ENCODE peak calls at places on chromosomes 5 and 9, in four cellular contexts. One of them, this sample, is unnamed.

GRCh38 chr5:167816354-167816753 is 475.1 kb upstream of the WWC1 start:
- DNase-seq in heart right ventricle: no peak
- DNase-seq in progenitor cell of endocrine pancreas: no peak
- DNase-seq in cardiac fibroblast: peak
- DNase-seq in this sample: no peak

GRCh38 chr5:53877243-53877642 is 316.8 kb downstream of the NDUFS4 start:
- DNase-seq in heart right ventricle: no peak
- DNase-seq in progenitor cell of endocrine pancreas: no peak
- DNase-seq in cardiac fibroblast: peak
- DNase-seq in this sample: no peak

GRCh38 chr5:54176066-54176835 is 134.1 kb downstream of the ARL15 start:
- DNase-seq in heart right ventricle: no peak
- DNase-seq in progenitor cell of endocrine pancreas: no peak
- DNase-seq in cardiac fibroblast: no peak
- DNase-seq in this sample: no peak

GRCh38 chr5:1002271-1002546 is 6.4 kb upstream of the NKD2 start:
- DNase-seq in heart right ventricle: no peak
- DNase-seq in progenitor cell of endocrine pancreas: no peak
- DNase-seq in cardiac fibroblast: no peak
- DNase-seq in this sample: no peak

GRCh38 chr9:86376016-86376415 is 21.8 kb upstream of the TUT7 start:
- DNase-seq in heart right ventricle: no peak
- DNase-seq in progenitor cell of endocrine pancreas: no peak
- DNase-seq in cardiac fibroblast: no peak
- DNase-seq in this sample: no peak

GRCh38 chr9:130680836-130681768 is 12.5 kb upstream of the EXOSC2 start:
- DNase-seq in heart right ventricle: peak
- DNase-seq in progenitor cell of endocrine pancreas: peak
- DNase-seq in cardiac fibroblast: peak
- DNase-seq in this sample: peak

GRCh38 chr9:87512321-87512720 is 14.7 kb downstream of the DAPK1 start:
- DNase-seq in heart right ventricle: no peak
- DNase-seq in progenitor cell of endocrine pancreas: no peak
- DNase-seq in cardiac fibroblast: no peak
- DNase-seq in this sample: no peak

GRCh38 chr9:127854169-127854833 is at the start of gene ENG:
- DNase-seq in heart right ventricle: peak
- DNase-seq in progenitor cell of endocrine pancreas: no peak
- DNase-seq in cardiac fibroblast: peak
- DNase-seq in this sample: no peak

GRCh38 chr9:126014726-126015125 is 267.6 kb downstream of the PBX3 start:
- DNase-seq in heart right ventricle: no peak
- DNase-seq in progenitor cell of endocrine pancreas: no peak
- DNase-seq in cardiac fibroblast: no peak
- DNase-seq in this sample: no peak

GRCh38 chr9:89564257-89564878 is 40.4 kb upstream of the GADD45G start:
- DNase-seq in heart right ventricle: no peak
- DNase-seq in progenitor cell of endocrine pancreas: no peak
- DNase-seq in cardiac fibroblast: peak
- DNase-seq in this sample: no peak

GRCh38 chr9:113600477-113600851 is 136.9 kb downstream of the RGS3 start:
- DNase-seq in heart right ventricle: no peak
- DNase-seq in progenitor cell of endocrine pancreas: no peak
- DNase-seq in cardiac fibroblast: no peak
- DNase-seq in this sample: no peak

GRCh38 chr5:142324871-142325676 is at the start of gene SPRY4:
- DNase-seq in heart right ventricle: peak
- DNase-seq in progenitor cell of endocrine pancreas: peak
- DNase-seq in cardiac fibroblast: peak
- DNase-seq in this sample: peak
- TF ChIP-seq CTCF in heart right ventricle: no peak
- TF ChIP-seq CTCF in progenitor cell of endocrine pancreas: no peak
- TF ChIP-seq CTCF in cardiac fibroblast: no peak
- TF ChIP-seq CTCF in this sample: no peak

GRCh38 chr5:14873790-14874189 is 2.2 kb upstream of the ANKH start:
- DNase-seq in heart right ventricle: no peak
- DNase-seq in progenitor cell of endocrine pancreas: no peak
- DNase-seq in cardiac fibroblast: no peak
- DNase-seq in this sample: no peak

GRCh38 chr5:14871573-14872069 is at the start of gene ANKH:
- DNase-seq in heart right ventricle: peak
- DNase-seq in progenitor cell of endocrine pancreas: peak
- DNase-seq in cardiac fibroblast: peak
- DNase-seq in this sample: peak

GRCh38 chr5:14871084-14871572 is 450 bp downstream of the ANKH start:
- DNase-seq in heart right ventricle: peak
- DNase-seq in progenitor cell of endocrine pancreas: peak
- DNase-seq in cardiac fibroblast: no peak
- DNase-seq in this sample: no peak

GRCh38 chr5:14873093-14873492 is 1.5 kb upstream of the ANKH start:
- DNase-seq in heart right ventricle: no peak
- DNase-seq in progenitor cell of endocrine pancreas: no peak
- DNase-seq in cardiac fibroblast: no peak
- DNase-seq in this sample: no peak

GRCh38 chr5:14872070-14872989 is 752 bp upstream of the ANKH start:
- DNase-seq in heart right ventricle: peak
- DNase-seq in progenitor cell of endocrine pancreas: peak
- DNase-seq in cardiac fibroblast: peak
- DNase-seq in this sample: peak
- TF ChIP-seq CTCF in heart right ventricle: no peak
- TF ChIP-seq CTCF in progenitor cell of endocrine pancreas: peak
- TF ChIP-seq CTCF in cardiac fibroblast: peak
- TF ChIP-seq CTCF in this sample: no peak

GRCh38 chr9:93304574-93305496 is 120.9 kb downstream of the WNK2 start:
- DNase-seq in heart right ventricle: peak
- DNase-seq in progenitor cell of endocrine pancreas: peak
- DNase-seq in cardiac fibroblast: peak
- DNase-seq in this sample: peak
- TF ChIP-seq CTCF in heart right ventricle: peak
- TF ChIP-seq CTCF in progenitor cell of endocrine pancreas: peak
- TF ChIP-seq CTCF in cardiac fibroblast: peak
- TF ChIP-seq CTCF in this sample: no peak

GRCh38 chr5:141420855-141421488 is at the start of gene PCDHGA11:
- DNase-seq in heart right ventricle: no peak
- DNase-seq in progenitor cell of endocrine pancreas: no peak
- DNase-seq in cardiac fibroblast: peak
- DNase-seq in this sample: no peak
- TF ChIP-seq CTCF in heart right ventricle: peak
- TF ChIP-seq CTCF in progenitor cell of endocrine pancreas: no peak
- TF ChIP-seq CTCF in cardiac fibroblast: peak
- TF ChIP-seq CTCF in this sample: peak

GRCh38 chr9:85115473-85115872 is 445.9 kb downstream of the NTRK2 start:
- DNase-seq in heart right ventricle: no peak
- DNase-seq in progenitor cell of endocrine pancreas: no peak
- DNase-seq in cardiac fibroblast: no peak
- DNase-seq in this sample: no peak

GRCh38 chr9:85114799-85115198 is 445.3 kb downstream of the NTRK2 start:
- DNase-seq in heart right ventricle: no peak
- DNase-seq in progenitor cell of endocrine pancreas: no peak
- DNase-seq in cardiac fibroblast: no peak
- DNase-seq in this sample: no peak

GRCh38 chr9:85117831-85118230 is 448.3 kb downstream of the NTRK2 start:
- DNase-seq in heart right ventricle: no peak
- DNase-seq in progenitor cell of endocrine pancreas: no peak
- DNase-seq in cardiac fibroblast: no peak
- DNase-seq in this sample: no peak

GRCh38 chr9:85118990-85119755 is 449.6 kb downstream of the NTRK2 start:
- DNase-seq in heart right ventricle: no peak
- DNase-seq in progenitor cell of endocrine pancreas: no peak
- DNase-seq in cardiac fibroblast: no peak
- DNase-seq in this sample: no peak
- TF ChIP-seq CTCF in heart right ventricle: no peak
- TF ChIP-seq CTCF in progenitor cell of endocrine pancreas: no peak
- TF ChIP-seq CTCF in cardiac fibroblast: no peak
- TF ChIP-seq CTCF in this sample: no peak

GRCh38 chr5:160789219-160789820 is 62.7 kb downstream of the ATP10B start:
- DNase-seq in heart right ventricle: no peak
- DNase-seq in progenitor cell of endocrine pancreas: no peak
- DNase-seq in cardiac fibroblast: no peak
- DNase-seq in this sample: no peak

GRCh38 chr5:160792281-160792680 is 59.7 kb downstream of the ATP10B start:
- DNase-seq in heart right ventricle: no peak
- DNase-seq in progenitor cell of endocrine pancreas: no peak
- DNase-seq in cardiac fibroblast: no peak
- DNase-seq in this sample: no peak

GRCh38 chr5:160792732-160793454 is 59.1 kb downstream of the ATP10B start:
- DNase-seq in heart right ventricle: no peak
- DNase-seq in progenitor cell of endocrine pancreas: no peak
- DNase-seq in cardiac fibroblast: no peak
- DNase-seq in this sample: no peak

DNA sequence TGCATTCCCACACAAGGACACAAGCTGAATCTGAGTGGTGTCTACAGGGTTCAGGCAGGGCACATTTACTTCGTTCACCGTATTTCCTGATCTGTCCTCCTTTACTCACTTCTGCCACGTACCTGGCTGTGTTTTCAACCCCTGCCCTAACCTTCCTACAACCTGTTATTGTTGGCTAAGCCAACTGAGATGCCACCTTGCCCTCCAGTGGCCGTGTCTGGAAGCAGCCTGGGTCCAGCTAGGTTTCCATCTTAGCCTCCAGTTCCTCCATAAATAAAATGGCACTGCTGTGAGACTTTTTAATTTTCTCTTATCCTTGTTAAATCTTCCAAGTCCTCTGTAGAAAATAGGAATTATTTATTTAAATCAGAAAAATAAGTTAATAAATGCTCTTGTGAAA is 64.8 kb downstream of the ATP10B start:
- DNase-seq in heart right ventricle: no peak
- DNase-seq in progenitor cell of endocrine pancreas: no peak
- DNase-seq in cardiac fibroblast: no peak
- DNase-seq in this sample: no peak
- TF ChIP-seq CTCF in heart right ventricle: peak
- TF ChIP-seq CTCF in progenitor cell of endocrine pancreas: peak
- TF ChIP-seq CTCF in cardiac fibroblast: peak
- TF ChIP-seq CTCF in this sample: no peak

This sample was measured in natural killer cell.